ENCODE peak calls at places on chromosome 9, in six cellular contexts. J is GM23338, R is psoas muscle, S is body of pancreas, M is fibroblast of lung, D is BJ. N is an unnamed sample. For H3K36me3 and H3K27me3, the result is how much of the 10 kb centered on the place peaks cover.

GRCh38 chr9:93286252-93287188 is 102.6 kb downstream of the WNK2 start:
- DNase-seq in R (no peak), M (no peak), D (no peak), S (no peak), J (no peak), N (no peak)

GRCh38 chr9:91681461-91682305 is 258.1 kb upstream of the NFIL3 start:
- DNase-seq in S (peak), M (peak), R (peak), D (no peak), J (peak), N (peak)

GRCh38 chr9:17613723-17614122 is 34.9 kb downstream of the SH3GL2 start:
- DNase-seq in D (peak), S (no peak), R (no peak), M (peak), J (no peak), N (no peak)

GRCh38 chr9:4220361-4220760 is 79.5 kb downstream of the GLIS3 start:
- DNase-seq in D (no peak), M (no peak), S (no peak), J (no peak), R (no peak), N (no peak)

GRCh38 chr9:34334337-34334824 is 5.0 kb downstream of the NUDT2 start:
- DNase-seq in M (no peak), J (peak), S (peak), D (no peak), R (no peak), N (peak)

GRCh38 chr9:122144836-122145235 is 14.7 kb downstream of the NDUFA8 start:
- DNase-seq in D (no peak), M (peak), S (no peak), J (peak), R (no peak), N (no peak)

GRCh38 chr9:5435912-5436311 is 1.8 kb downstream of the PLGRKT start:
- DNase-seq in M (no peak), J (no peak), S (no peak), R (no peak), D (no peak), N (no peak)

GRCh38 chr9:101026824-101027223 is 1.7 kb upstream of the PLPPR1 start:
- DNase-seq in S (peak), J (no peak), R (no peak), D (no peak), M (no peak), N (no peak)

GRCh38 chr9:134293576-134294227 is 32.6 kb upstream of the RXRA start:
- DNase-seq in S (no peak), M (peak), J (no peak), R (peak), D (peak), N (no peak)

GRCh38 chr9:80586786-80587185 is 1015.0 kb downstream of the TLE4 start:
- DNase-seq in D (no peak), J (no peak), S (no peak), M (no peak), R (no peak), N (no peak)

GRCh38 chr9:35258665-35259474 is 97.1 kb downstream of the UNC13B start:
- DNase-seq in D (peak), R (peak), J (peak), S (peak), M (peak), N (peak)

GRCh38 chr9:113898596-113898995 is 22.5 kb downstream of the ZNF618 start:
- DNase-seq in S (no peak), D (no peak), J (no peak), R (no peak), M (no peak), N (no peak)

GRCh38 chr9:79061766-79062165 is 510.0 kb upstream of the TLE4 start:
- DNase-seq in R (no peak), S (no peak), J (no peak), M (no peak), D (no peak), N (no peak)

GRCh38 chr9:71857159-71857558 is 53.8 kb downstream of the ABHD17B start:
- DNase-seq in S (no peak), J (no peak), M (no peak), D (no peak), R (no peak), N (no peak)

GRCh38 chr9:125529589-125530515 is 177.2 kb downstream of the MAPKAP1 start:
- DNase-seq in S (no peak), J (peak), R (no peak), M (no peak), D (no peak), N (no peak)

GRCh38 chr9:83451308-83451707 is 86.9 kb downstream of the FRMD3 start:
- DNase-seq in M (no peak), D (no peak), R (no peak), S (no peak), J (no peak), N (no peak)

GRCh38 chr9:99561435-99562262 is 260.0 kb upstream of the NR4A3 start:
- DNase-seq in D (no peak), J (no peak), R (no peak), S (no peak), M (no peak), N (no peak)

GRCh38 chr9:81860581-81860980 is 67.6 kb upstream of the SPATA31D4 start:
- DNase-seq in R (no peak), S (no peak), M (no peak), J (no peak), D (no peak), N (no peak)

GRCh38 chr9:120710110-120710981 is 3.9 kb downstream of the MEGF9 start:
- DNase-seq in J (peak), D (no peak), S (peak), R (no peak), M (peak), N (peak)

GRCh38 chr9:80811003-80811402 is 878.3 kb downstream of the TLE1 start:
- DNase-seq in D (no peak), R (no peak), S (no peak), J (no peak), M (peak), N (no peak)

GRCh38 chr9:90988318-90988717 is 186.7 kb downstream of the SYK start:
- DNase-seq in M (peak), R (no peak), S (no peak), J (no peak), D (no peak), N (no peak)

GRCh38 chr9:129809346-129809745 is 6.4 kb downstream of the TOR1B start:
- DNase-seq in J (no peak), D (no peak), S (no peak), M (no peak), R (no peak), N (no peak)
- H3K36me3 ChIP-seq in J (under half), D (under half), S (under half), M (under half), R (under half), N (under half)

DNA sequence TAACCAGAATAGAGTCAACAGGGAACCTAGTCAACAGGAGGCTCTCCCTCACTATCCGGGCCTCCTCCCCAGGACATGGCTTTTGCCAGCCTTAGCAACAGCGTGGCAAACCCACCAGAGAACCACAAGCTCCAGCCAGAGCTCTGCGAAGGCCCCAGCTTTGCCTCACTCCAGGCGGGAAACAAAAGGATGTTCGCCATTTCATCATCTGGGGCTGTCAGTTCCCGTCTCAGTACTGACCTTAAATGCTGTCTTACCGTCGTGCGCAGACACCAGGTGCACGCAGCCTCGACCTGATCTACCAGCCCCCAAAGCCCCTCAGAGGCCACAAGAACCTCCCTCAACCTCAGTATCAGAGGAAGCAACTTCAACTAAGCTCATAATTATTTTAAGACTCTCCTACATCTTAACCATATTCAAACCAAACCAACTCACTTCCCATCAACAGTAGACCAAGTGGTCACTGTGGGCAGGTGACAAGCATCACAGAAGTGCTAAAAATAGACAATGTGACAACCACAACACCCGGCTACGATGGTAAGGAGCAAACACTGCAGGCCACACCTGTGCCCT is 71.4 kb downstream of the SEMA4D start:
- DNase-seq in S (no peak), M (no peak), R (peak), J (no peak), D (no peak), N (no peak)
- H3K4me3 ChIP-seq in S (no peak), M (no peak), R (no peak), J (no peak), D (no peak), N (no peak)

GRCh38 chr9:126675147-126675467 is 61.4 kb downstream of the LMX1B start:
- DNase-seq in S (no peak), J (peak), M (no peak), D (no peak), R (no peak), N (peak)
- H3K27me3 ChIP-seq in S (under half), J (half or more), M (under half), D (under half), R (under half), N (half or more)

DNA sequence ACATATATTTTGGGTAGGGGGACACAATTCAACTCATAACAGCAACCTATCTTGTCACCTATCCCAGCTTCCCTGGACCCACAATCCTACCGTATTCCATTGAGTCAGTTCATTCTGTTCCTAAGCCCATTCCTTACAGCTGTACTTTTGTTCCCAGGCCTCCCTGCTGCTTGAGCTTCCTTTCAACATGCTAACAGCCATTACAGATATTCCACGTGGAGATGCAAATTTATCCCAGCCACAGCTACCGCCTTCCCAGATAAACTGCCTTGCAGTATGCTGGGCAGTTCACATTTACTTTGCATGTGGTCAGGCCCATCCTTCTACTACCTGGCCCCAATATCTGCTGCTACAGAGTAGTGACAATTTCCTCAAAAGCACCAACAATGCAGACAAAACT is 23.0 kb downstream of the RIGI start:
- DNase-seq in R (no peak), J (peak), S (no peak), D (no peak), M (no peak), N (no peak)
- H3K36me3 ChIP-seq in R (under half), J (under half), S (under half), D (under half), M (under half), N (under half)

GRCh38 chr9:133125706-133126696 is 5.0 kb upstream of the RALGDS start:
- DNase-seq in D (no peak), J (no peak), S (peak), M (peak), R (peak), N (no peak)

GRCh38 chr9:133127340-133127981 is 6.4 kb upstream of the RALGDS start:
- DNase-seq in S (peak), M (no peak), R (peak), D (no peak), J (no peak), N (peak)

GRCh38 chr9:133128152-133128551 is 7.1 kb upstream of the RALGDS start:
- DNase-seq in S (no peak), M (no peak), R (no peak), J (no peak), D (no peak), N (no peak)

GRCh38 chr9:133129001-133129799 is 8.2 kb upstream of the RALGDS start:
- DNase-seq in J (no peak), R (peak), D (no peak), S (peak), M (no peak), N (no peak)

GRCh38 chr9:133126697-133127339 is 5.8 kb upstream of the RALGDS start:
- DNase-seq in M (no peak), D (no peak), S (no peak), R (peak), J (no peak), N (peak)
- H3K4me3 ChIP-seq in M (peak), D (no peak), S (no peak), R (peak), J (no peak), N (no peak)

GRCh38 chr9:135324329-135324728 is 155.3 kb upstream of the PPP1R26 start:
- DNase-seq in D (no peak), J (no peak), R (no peak), M (no peak), S (no peak), N (peak)
- H3K27me3 ChIP-seq in D (under half), J (under half), R (under half), M (under half), S (under half), N (under half)

GRCh38 chr9:133132174-133132573 is 11.1 kb upstream of the RALGDS start:
- DNase-seq in R (no peak), M (no peak), S (no peak), J (no peak), D (no peak), N (no peak)
- H3K36me3 ChIP-seq in R (under half), M (under half), S (under half), J (under half), D (under half), N (under half)